ENCODE peak calls at places on chromosome 2, in seven cellular contexts. One of them, this sample, is unnamed. For H3K9me3 and H3K4me1, the result is how much of the 10 kb centered on the place peaks cover.

GRCh38 chr2:23554054-23554697 is 169.2 kb downstream of the KLHL29 start:
- DNase-seq in lower lobe of right lung: no peak
- DNase-seq in psoas muscle: peak
- DNase-seq in CD4-positive, CD25-positive, alpha-beta regulatory T cell: no peak
- DNase-seq in heart right ventricle: no peak
- DNase-seq in mammary epithelial cell: no peak
- DNase-seq in GM23248: peak
- DNase-seq in this sample: no peak

GRCh38 chr2:109467701-109468100 is 146.1 kb downstream of the SEPTIN10 start:
- DNase-seq in lower lobe of right lung: peak
- DNase-seq in psoas muscle: no peak
- DNase-seq in CD4-positive, CD25-positive, alpha-beta regulatory T cell: no peak
- DNase-seq in heart right ventricle: no peak
- DNase-seq in mammary epithelial cell: no peak
- DNase-seq in GM23248: no peak
- DNase-seq in this sample: no peak

GRCh38 chr2:23940262-23940975 is at the start of gene UBXN2A:
- DNase-seq in lower lobe of right lung: peak
- DNase-seq in psoas muscle: peak
- DNase-seq in CD4-positive, CD25-positive, alpha-beta regulatory T cell: peak
- DNase-seq in heart right ventricle: peak
- DNase-seq in mammary epithelial cell: peak
- DNase-seq in GM23248: peak
- DNase-seq in this sample: peak

GRCh38 chr2:220811952-220812570 is 760.0 kb downstream of the EPHA4 start:
- DNase-seq in lower lobe of right lung: no peak
- DNase-seq in psoas muscle: no peak
- DNase-seq in CD4-positive, CD25-positive, alpha-beta regulatory T cell: no peak
- DNase-seq in heart right ventricle: no peak
- DNase-seq in mammary epithelial cell: peak
- DNase-seq in GM23248: peak
- DNase-seq in this sample: no peak

GRCh38 chr2:32991091-32991845 is 44.5 kb downstream of the LTBP1 start:
- DNase-seq in lower lobe of right lung: no peak
- DNase-seq in psoas muscle: no peak
- DNase-seq in CD4-positive, CD25-positive, alpha-beta regulatory T cell: no peak
- DNase-seq in heart right ventricle: no peak
- DNase-seq in mammary epithelial cell: peak
- DNase-seq in GM23248: no peak
- DNase-seq in this sample: no peak

GRCh38 chr2:158644139-158644538 is 151.0 kb upstream of the DAPL1 start:
- DNase-seq in lower lobe of right lung: no peak
- DNase-seq in psoas muscle: no peak
- DNase-seq in CD4-positive, CD25-positive, alpha-beta regulatory T cell: no peak
- DNase-seq in heart right ventricle: no peak
- DNase-seq in mammary epithelial cell: no peak
- DNase-seq in GM23248: peak
- DNase-seq in this sample: no peak

GRCh38 chr2:156999657-157000056 is 257.8 kb upstream of the GALNT5 start:
- DNase-seq in lower lobe of right lung: no peak
- DNase-seq in psoas muscle: no peak
- DNase-seq in CD4-positive, CD25-positive, alpha-beta regulatory T cell: no peak
- DNase-seq in heart right ventricle: no peak
- DNase-seq in mammary epithelial cell: peak
- DNase-seq in GM23248: no peak
- DNase-seq in this sample: no peak

GRCh38 chr2:29920631-29921559 is 491 bp downstream of the ALK start:
- DNase-seq in lower lobe of right lung: peak
- DNase-seq in psoas muscle: peak
- DNase-seq in CD4-positive, CD25-positive, alpha-beta regulatory T cell: peak
- DNase-seq in heart right ventricle: no peak
- DNase-seq in mammary epithelial cell: peak
- DNase-seq in GM23248: peak
- DNase-seq in this sample: no peak

GRCh38 chr2:118264591-118264990 is 176.3 kb downstream of the INSIG2 start:
- DNase-seq in lower lobe of right lung: no peak
- DNase-seq in psoas muscle: no peak
- DNase-seq in CD4-positive, CD25-positive, alpha-beta regulatory T cell: no peak
- DNase-seq in heart right ventricle: no peak
- DNase-seq in mammary epithelial cell: no peak
- DNase-seq in GM23248: no peak
- DNase-seq in this sample: no peak

GRCh38 chr2:15964936-15965563 is 24.7 kb downstream of the MYCN start:
- DNase-seq in lower lobe of right lung: no peak
- DNase-seq in psoas muscle: no peak
- DNase-seq in CD4-positive, CD25-positive, alpha-beta regulatory T cell: peak
- DNase-seq in heart right ventricle: no peak
- DNase-seq in mammary epithelial cell: peak
- DNase-seq in GM23248: no peak
- DNase-seq in this sample: no peak

GRCh38 chr2:54636425-54637139 is 86.9 kb upstream of the EML6 start:
- DNase-seq in lower lobe of right lung: no peak
- DNase-seq in psoas muscle: no peak
- DNase-seq in CD4-positive, CD25-positive, alpha-beta regulatory T cell: no peak
- DNase-seq in heart right ventricle: no peak
- DNase-seq in mammary epithelial cell: no peak
- DNase-seq in GM23248: peak
- DNase-seq in this sample: no peak

GRCh38 chr2:223523541-223523940 is 78.6 kb downstream of the SCG2 start:
- DNase-seq in lower lobe of right lung: no peak
- DNase-seq in psoas muscle: no peak
- DNase-seq in CD4-positive, CD25-positive, alpha-beta regulatory T cell: no peak
- DNase-seq in heart right ventricle: no peak
- DNase-seq in mammary epithelial cell: peak
- DNase-seq in GM23248: peak
- DNase-seq in this sample: no peak

GRCh38 chr2:32752205-32752604 is 124.4 kb downstream of the TTC27 start:
- DNase-seq in lower lobe of right lung: no peak
- DNase-seq in psoas muscle: no peak
- DNase-seq in CD4-positive, CD25-positive, alpha-beta regulatory T cell: no peak
- DNase-seq in heart right ventricle: no peak
- DNase-seq in mammary epithelial cell: no peak
- DNase-seq in GM23248: peak
- DNase-seq in this sample: no peak

GRCh38 chr2:75500633-75501032 is 60.1 kb downstream of the EVA1A start:
- DNase-seq in lower lobe of right lung: no peak
- DNase-seq in psoas muscle: no peak
- DNase-seq in CD4-positive, CD25-positive, alpha-beta regulatory T cell: no peak
- DNase-seq in heart right ventricle: no peak
- DNase-seq in mammary epithelial cell: peak
- DNase-seq in GM23248: peak
- DNase-seq in this sample: no peak

GRCh38 chr2:203018181-203018580 is 3.5 kb downstream of the NBEAL1 start:
- DNase-seq in lower lobe of right lung: no peak
- DNase-seq in psoas muscle: no peak
- DNase-seq in CD4-positive, CD25-positive, alpha-beta regulatory T cell: peak
- DNase-seq in heart right ventricle: no peak
- DNase-seq in mammary epithelial cell: no peak
- DNase-seq in GM23248: peak
- DNase-seq in this sample: no peak

GRCh38 chr2:29706171-29706690 is 215.2 kb downstream of the ALK start:
- DNase-seq in lower lobe of right lung: no peak
- DNase-seq in psoas muscle: no peak
- DNase-seq in CD4-positive, CD25-positive, alpha-beta regulatory T cell: no peak
- DNase-seq in heart right ventricle: no peak
- DNase-seq in mammary epithelial cell: no peak
- DNase-seq in GM23248: no peak
- DNase-seq in this sample: no peak

GRCh38 chr2:74908763-74909444 is 49.5 kb upstream of the POLE4 start:
- DNase-seq in lower lobe of right lung: no peak
- DNase-seq in psoas muscle: no peak
- DNase-seq in CD4-positive, CD25-positive, alpha-beta regulatory T cell: no peak
- DNase-seq in heart right ventricle: no peak
- DNase-seq in mammary epithelial cell: peak
- DNase-seq in GM23248: peak
- DNase-seq in this sample: no peak

DNA sequence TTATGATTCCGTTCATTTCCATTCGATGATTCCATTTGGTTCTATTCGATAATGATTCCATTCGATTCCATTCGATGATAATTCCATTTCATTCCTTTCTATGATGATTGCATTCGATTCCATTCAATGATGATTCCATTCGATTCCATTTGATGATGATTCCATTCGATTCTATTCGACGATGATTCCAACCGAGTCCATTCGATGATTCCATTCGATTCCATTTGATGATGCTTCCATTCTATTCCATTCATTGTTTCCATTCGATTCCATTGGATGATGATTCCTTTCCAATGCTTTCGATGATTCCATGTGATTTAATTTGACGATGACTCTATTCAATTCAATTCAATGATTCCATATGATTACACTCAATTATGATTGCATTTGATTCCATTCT is 1093.5 kb downstream of the RPIA start:
- DNase-seq in lower lobe of right lung: no peak
- DNase-seq in psoas muscle: no peak
- DNase-seq in CD4-positive, CD25-positive, alpha-beta regulatory T cell: no peak
- DNase-seq in heart right ventricle: no peak
- DNase-seq in mammary epithelial cell: no peak
- DNase-seq in GM23248: no peak
- DNase-seq in this sample: no peak
- H3K9me3 ChIP-seq in lower lobe of right lung: half or more
- H3K9me3 ChIP-seq in psoas muscle: half or more
- H3K9me3 ChIP-seq in CD4-positive, CD25-positive, alpha-beta regulatory T cell: half or more
- H3K9me3 ChIP-seq in heart right ventricle: half or more
- H3K9me3 ChIP-seq in mammary epithelial cell: half or more
- H3K9me3 ChIP-seq in GM23248: under half
- H3K9me3 ChIP-seq in this sample: under half

DNA sequence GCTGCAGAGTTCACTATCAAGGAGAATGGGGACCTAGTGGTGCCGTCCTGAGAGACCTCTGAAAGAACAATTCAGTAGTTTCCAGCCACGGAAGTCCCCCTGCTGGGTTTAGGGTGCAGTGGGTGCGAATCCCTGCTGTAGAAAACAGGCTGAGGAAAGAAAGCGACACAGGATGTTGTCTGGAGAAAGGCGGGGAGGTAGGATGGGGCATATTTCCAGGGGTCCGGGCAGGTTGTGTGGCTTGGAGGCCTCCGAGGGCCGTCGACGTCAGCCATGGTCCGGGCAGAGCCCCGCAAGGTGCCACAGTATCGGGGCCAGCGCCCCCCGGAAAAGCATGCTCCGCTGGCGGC is 807 bp upstream of the CREB1 start:
- DNase-seq in lower lobe of right lung: no peak
- DNase-seq in psoas muscle: peak
- DNase-seq in CD4-positive, CD25-positive, alpha-beta regulatory T cell: peak
- DNase-seq in heart right ventricle: peak
- DNase-seq in mammary epithelial cell: peak
- DNase-seq in GM23248: peak
- DNase-seq in this sample: peak
- H3K4me1 ChIP-seq in lower lobe of right lung: under half
- H3K4me1 ChIP-seq in psoas muscle: under half
- H3K4me1 ChIP-seq in CD4-positive, CD25-positive, alpha-beta regulatory T cell: half or more
- H3K4me1 ChIP-seq in heart right ventricle: under half
- H3K4me1 ChIP-seq in mammary epithelial cell: under half
- H3K4me1 ChIP-seq in GM23248: under half
- H3K4me1 ChIP-seq in this sample: under half

DNA sequence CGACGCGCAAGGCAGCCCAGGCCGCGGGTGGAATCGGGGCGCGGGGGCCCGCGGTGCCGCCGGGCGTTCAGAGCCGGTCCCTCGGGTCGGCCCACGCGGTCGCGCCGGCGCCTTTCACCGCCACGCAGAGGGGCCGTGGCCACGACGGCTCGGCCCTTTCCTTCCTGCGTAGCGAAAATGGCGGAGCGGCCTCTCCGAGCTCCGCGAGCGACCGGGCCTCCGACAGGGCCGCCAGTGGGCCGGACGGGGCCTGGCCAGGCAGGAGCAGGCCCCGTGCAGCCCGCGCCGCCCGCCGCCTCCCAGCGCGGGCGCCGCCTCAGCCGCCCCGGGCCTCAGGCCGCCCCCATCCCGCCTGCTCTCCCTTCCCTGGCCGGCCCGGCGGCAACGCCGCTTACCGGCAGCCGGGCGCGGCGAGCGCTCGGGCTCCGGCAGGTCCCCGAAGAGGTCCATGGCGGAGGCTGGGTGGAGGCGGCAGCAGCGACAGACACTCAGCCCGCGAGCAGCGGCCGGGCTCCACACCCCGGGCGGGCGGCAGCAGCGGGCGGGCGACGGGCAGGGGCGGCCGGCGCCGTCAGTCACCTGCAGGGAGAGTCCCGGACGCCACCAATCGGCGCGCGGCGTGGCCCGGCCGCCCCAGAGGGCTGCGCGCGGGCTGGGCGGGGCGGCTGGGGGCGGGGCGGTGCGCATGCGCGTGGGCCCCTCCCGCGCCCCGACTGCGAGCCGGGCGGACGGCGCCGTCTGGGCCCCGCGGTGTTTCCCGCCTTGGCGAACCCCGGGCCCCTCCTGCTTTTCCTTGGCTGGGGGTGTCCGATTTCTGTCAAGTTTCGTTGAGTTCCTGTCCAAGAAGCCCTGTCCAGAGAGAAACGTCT is at the start of gene ILKAP:
- DNase-seq in lower lobe of right lung: peak
- DNase-seq in psoas muscle: peak
- DNase-seq in CD4-positive, CD25-positive, alpha-beta regulatory T cell: peak
- DNase-seq in heart right ventricle: peak
- DNase-seq in mammary epithelial cell: peak
- DNase-seq in GM23248: peak
- DNase-seq in this sample: peak
- H3K27ac ChIP-seq in lower lobe of right lung: peak
- H3K27ac ChIP-seq in psoas muscle: peak
- H3K27ac ChIP-seq in CD4-positive, CD25-positive, alpha-beta regulatory T cell: peak
- H3K27ac ChIP-seq in heart right ventricle: peak
- H3K27ac ChIP-seq in mammary epithelial cell: peak
- H3K27ac ChIP-seq in GM23248: peak
- H3K27ac ChIP-seq in this sample: peak

GRCh38 chr2:14352067-14352466 is 280.4 kb upstream of the LRATD1 start:
- DNase-seq in lower lobe of right lung: no peak
- DNase-seq in psoas muscle: no peak
- DNase-seq in CD4-positive, CD25-positive, alpha-beta regulatory T cell: no peak
- DNase-seq in heart right ventricle: no peak
- DNase-seq in mammary epithelial cell: no peak
- DNase-seq in GM23248: no peak
- DNase-seq in this sample: no peak

GRCh38 chr2:14348247-14348646 is 284.3 kb upstream of the LRATD1 start:
- DNase-seq in lower lobe of right lung: no peak
- DNase-seq in psoas muscle: no peak
- DNase-seq in CD4-positive, CD25-positive, alpha-beta regulatory T cell: no peak
- DNase-seq in heart right ventricle: no peak
- DNase-seq in mammary epithelial cell: no peak
- DNase-seq in GM23248: peak
- DNase-seq in this sample: no peak

GRCh38 chr2:14355102-14355501 is 277.4 kb upstream of the LRATD1 start:
- DNase-seq in lower lobe of right lung: no peak
- DNase-seq in psoas muscle: no peak
- DNase-seq in CD4-positive, CD25-positive, alpha-beta regulatory T cell: no peak
- DNase-seq in heart right ventricle: no peak
- DNase-seq in mammary epithelial cell: no peak
- DNase-seq in GM23248: no peak
- DNase-seq in this sample: no peak

GRCh38 chr2:14354231-14354630 is 278.3 kb upstream of the LRATD1 start:
- DNase-seq in lower lobe of right lung: no peak
- DNase-seq in psoas muscle: no peak
- DNase-seq in CD4-positive, CD25-positive, alpha-beta regulatory T cell: no peak
- DNase-seq in heart right ventricle: no peak
- DNase-seq in mammary epithelial cell: no peak
- DNase-seq in GM23248: no peak
- DNase-seq in this sample: no peak

DNA sequence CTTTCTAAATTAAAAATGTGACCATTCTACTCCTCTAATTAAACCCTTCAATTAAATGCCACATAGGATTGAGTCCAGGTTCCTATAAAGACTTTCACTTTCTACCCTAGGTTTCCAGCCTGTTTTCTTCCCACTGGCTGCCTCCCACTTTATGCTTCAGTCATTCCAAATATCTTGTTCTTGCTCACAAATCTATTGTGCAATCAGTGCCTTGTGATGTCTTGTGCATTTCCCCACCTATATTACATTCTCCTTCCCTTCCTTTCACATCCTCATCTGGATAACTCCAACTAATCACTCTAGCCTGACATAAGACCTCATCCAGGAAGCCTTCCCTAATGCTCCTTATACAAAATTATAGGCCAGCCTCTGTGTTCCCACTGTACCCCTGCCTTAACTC is 281.7 kb upstream of the LRATD1 start:
- DNase-seq in lower lobe of right lung: no peak
- DNase-seq in psoas muscle: no peak
- DNase-seq in CD4-positive, CD25-positive, alpha-beta regulatory T cell: no peak
- DNase-seq in heart right ventricle: no peak
- DNase-seq in mammary epithelial cell: peak
- DNase-seq in GM23248: no peak
- DNase-seq in this sample: no peak
- H3K9me3 ChIP-seq in lower lobe of right lung: under half
- H3K9me3 ChIP-seq in psoas muscle: under half
- H3K9me3 ChIP-seq in CD4-positive, CD25-positive, alpha-beta regulatory T cell: under half
- H3K9me3 ChIP-seq in heart right ventricle: under half
- H3K9me3 ChIP-seq in mammary epithelial cell: under half
- H3K9me3 ChIP-seq in GM23248: under half
- H3K9me3 ChIP-seq in this sample: under half